ENCODE peak calls at places on chromosomes 11 and 22, in nine cellular contexts. P is IMR-90, J is NB4, W is fibroblast of lung, T is pancreas, Y is tibial nerve, I is AG04450, D is fibroblast of villous mesenchyme, U is kidney epithelial cell. Q is an unnamed sample.

GRCh38 chr22:46846154-46846831 is 83.8 kb downstream of the TBC1D22A start:
- DNase-seq in P (peak), Y (no peak), I (no peak), T (no peak), J (no peak), W (peak), U (no peak), D (no peak), Q (no peak)

GRCh38 chr11:97729546-97730272 is 1291.0 kb upstream of the CNTN5 start:
- DNase-seq in W (peak), T (no peak), U (no peak), I (no peak), J (no peak), D (peak), P (no peak), Y (no peak), Q (no peak)

GRCh38 chr11:43951231-43951630 is 8.8 kb downstream of the C11orf96 start:
- DNase-seq in T (no peak), P (no peak), Y (no peak), U (no peak), D (no peak), J (no peak), I (no peak), W (peak), Q (no peak)

GRCh38 chr11:45392154-45392553 is 106.0 kb upstream of the SYT13 start:
- DNase-seq in P (no peak), J (no peak), Y (no peak), I (no peak), T (no peak), W (no peak), D (no peak), U (no peak), Q (no peak)

GRCh38 chr22:41537203-41537602 is 7.1 kb downstream of the POLR3H start:
- DNase-seq in J (no peak), U (no peak), W (no peak), D (no peak), T (no peak), I (no peak), Y (no peak), P (no peak), Q (no peak)

GRCh38 chr11:111463276-111463675 is 48.9 kb downstream of the BTG4 start:
- DNase-seq in W (no peak), U (no peak), T (no peak), J (no peak), P (no peak), D (no peak), Y (no peak), I (no peak), Q (no peak)

GRCh38 chr22:49503321-49503720 is 324.4 kb downstream of the BRD1 start:
- DNase-seq in Y (no peak), W (no peak), T (no peak), J (no peak), P (no peak), U (no peak), D (no peak), I (no peak), Q (no peak)

GRCh38 chr22:23181763-23182288 is 1.5 kb downstream of the BCR start:
- DNase-seq in T (no peak), I (no peak), P (no peak), J (peak), Y (no peak), W (no peak), U (no peak), D (no peak), Q (no peak)

GRCh38 chr22:30871391-30872281 is 96.9 kb downstream of the MORC2 start:
- DNase-seq in D (no peak), I (no peak), P (no peak), J (no peak), T (peak), Y (no peak), W (no peak), U (no peak), Q (no peak)

GRCh38 chr11:86476109-86476861 is 101.6 kb downstream of the CCDC81 start:
- DNase-seq in T (no peak), U (no peak), W (no peak), Y (no peak), J (no peak), I (no peak), D (peak), P (peak), Q (peak)

GRCh38 chr11:8757533-8757932 is 74.9 kb downstream of the RPL27A start:
- DNase-seq in D (no peak), W (no peak), Y (no peak), P (no peak), T (no peak), J (no peak), U (no peak), I (no peak), Q (no peak)

GRCh38 chr22:49534386-49534785 is 293.3 kb downstream of the BRD1 start:
- DNase-seq in J (no peak), Y (no peak), I (no peak), T (no peak), U (no peak), D (no peak), P (no peak), W (no peak), Q (no peak)

GRCh38 chr11:116930177-116930576 is 92.8 kb upstream of the APOA1 start:
- DNase-seq in I (no peak), J (peak), T (no peak), W (peak), Y (no peak), P (peak), U (no peak), D (peak), Q (peak)

GRCh38 chr11:3865388-3866193 is 10.1 kb downstream of the STIM1 start:
- DNase-seq in I (peak), Y (no peak), D (peak), J (peak), P (peak), U (no peak), T (no peak), W (peak), Q (peak)

GRCh38 chr11:117181586-117182550 is 3.3 kb downstream of the SIDT2 start:
- DNase-seq in U (no peak), W (no peak), I (no peak), D (no peak), Y (no peak), J (no peak), P (no peak), T (no peak), Q (no peak)

GRCh38 chr11:47466701-47467250 is 17.8 kb upstream of the RAPSN start:
- DNase-seq in I (no peak), D (no peak), J (no peak), T (peak), P (no peak), Y (no peak), W (peak), U (no peak), Q (peak)

GRCh38 chr11:114317738-114318137 is 21.5 kb downstream of the NNMT start:
- DNase-seq in P (peak), Y (no peak), I (peak), U (no peak), D (peak), T (no peak), J (peak), W (peak), Q (peak)

GRCh38 chr22:23408321-23408720 is 171.8 kb downstream of the IGLL1 start:
- DNase-seq in W (no peak), D (no peak), J (no peak), I (no peak), T (no peak), U (no peak), Y (no peak), P (no peak), Q (no peak)

GRCh38 chr11:123137496-123138270 is 57.4 kb downstream of the CLMP start:
- DNase-seq in I (no peak), W (peak), J (peak), Y (peak), T (no peak), U (no peak), P (peak), D (peak), Q (peak)

GRCh38 chr11:3147257-3147619 is 17.9 kb downstream of the OSBPL5 start:
- DNase-seq in U (no peak), T (no peak), D (no peak), P (no peak), Y (no peak), J (no peak), I (no peak), W (peak), Q (no peak)

GRCh38 chr11:101553891-101554292 is 29.9 kb downstream of the TRPC6 start:
- DNase-seq in W (no peak), J (no peak), T (no peak), U (no peak), I (peak), Y (no peak), D (no peak), P (peak), Q (peak)

GRCh38 chr11:50102916-50103315 is 70.2 kb downstream of the OR4C45 start:
- DNase-seq in D (no peak), U (no peak), W (no peak), P (no peak), I (no peak), T (no peak), Y (no peak), J (no peak), Q (no peak)

GRCh38 chr11:17528906-17529813 is 15.1 kb downstream of the USH1C start:
- DNase-seq in Y (no peak), D (no peak), W (no peak), J (no peak), P (no peak), U (no peak), I (no peak), T (no peak), Q (no peak)

GRCh38 chr11:44568706-44569473 is 3.4 kb downstream of the CD82 start:
- DNase-seq in P (peak), U (peak), W (peak), I (peak), D (peak), Y (peak), J (peak), T (no peak), Q (peak)

GRCh38 chr11:36002196-36002595 is 58.3 kb downstream of the LDLRAD3 start:
- DNase-seq in I (no peak), T (no peak), U (no peak), W (no peak), J (no peak), Y (no peak), D (no peak), P (no peak), Q (no peak)

GRCh38 chr11:12158926-12159325 is 48.5 kb downstream of the MICAL2 start:
- DNase-seq in Y (no peak), D (peak), J (no peak), W (peak), T (no peak), I (no peak), P (peak), U (no peak), Q (no peak)

GRCh38 chr11:117435296-117435695 is 107.6 kb downstream of the CEP164 start:
- DNase-seq in D (no peak), I (no peak), J (no peak), P (no peak), T (no peak), W (no peak), U (no peak), Y (no peak), Q (no peak)

GRCh38 chr22:39592104-39593060 is 21.8 kb downstream of the CACNA1I start:
- DNase-seq in D (peak), W (peak), J (no peak), I (peak), P (peak), Y (no peak), U (peak), T (peak), Q (peak)

GRCh38 chr22:44045171-44045570 is 21.1 kb downstream of the PARVB start:
- DNase-seq in I (no peak), J (no peak), W (peak), T (no peak), U (no peak), P (peak), Y (no peak), D (no peak), Q (no peak)

GRCh38 chr22:39205344-39206021 is 39.3 kb downstream of the PDGFB start:
- DNase-seq in T (peak), W (peak), P (peak), Y (no peak), I (no peak), D (peak), U (peak), J (peak), Q (peak)

GRCh38 chr22:39431821-39432251 is 25.0 kb upstream of the MGAT3 start:
- DNase-seq in W (peak), I (no peak), D (peak), J (no peak), U (no peak), P (peak), T (no peak), Y (no peak), Q (peak)

GRCh38 chr22:38056969-38057841 is at the start of gene PICK1:
- DNase-seq in I (peak), W (peak), P (peak), D (peak), J (peak), T (peak), U (peak), Y (peak), Q (peak)
- TF ChIP-seq CTCF in I (no peak), W (no peak), P (no peak), D (no peak), J (no peak), T (no peak), U (no peak), Y (peak), Q (no peak)

DNA sequence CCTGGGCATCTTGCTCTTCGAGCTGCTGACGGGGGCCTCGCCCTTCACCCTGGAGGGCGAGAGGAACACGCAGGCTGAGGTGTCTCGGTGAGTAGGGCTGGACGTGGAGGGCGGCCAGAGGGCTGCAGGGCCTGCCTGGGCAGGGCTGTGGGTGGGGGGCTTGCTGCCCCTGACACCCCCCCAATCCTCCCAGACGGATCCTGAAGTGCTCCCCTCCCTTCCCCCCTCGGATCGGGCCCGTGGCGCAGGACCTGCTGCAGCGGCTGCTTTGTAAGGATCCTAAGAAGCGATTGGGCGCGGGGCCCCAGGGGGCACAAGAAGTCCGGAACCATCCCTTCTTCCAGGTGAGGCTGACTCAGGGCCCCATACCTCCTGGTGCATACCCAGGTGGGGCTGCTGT is 2.7 kb downstream of the RPS6KA4 start:
- DNase-seq in I (no peak), Y (no peak), U (no peak), J (no peak), W (no peak), T (no peak), D (no peak), P (no peak), Q (no peak)
- H3K4me3 ChIP-seq in I (no peak), Y (no peak), U (no peak), J (no peak), W (no peak), T (no peak), D (no peak), P (no peak), Q (no peak)

GRCh38 chr11:81444306-81444705 is 1289.4 kb downstream of the FAM181B start:
- DNase-seq in P (no peak), J (no peak), Y (no peak), I (no peak), T (no peak), U (no peak), W (no peak), D (no peak), Q (peak)
- TF ChIP-seq CTCF in P (no peak), J (peak), Y (no peak), I (no peak), T (no peak), U (no peak), W (no peak), D (no peak), Q (peak)

GRCh38 chr22:19533857-19534256 is 9.6 kb upstream of the CLDN5 start:
- DNase-seq in W (no peak), U (no peak), D (no peak), P (no peak), J (no peak), Y (no peak), T (no peak), I (no peak), Q (no peak)

GRCh38 chr22:19537941-19538488 is 13.8 kb upstream of the CLDN5 start:
- DNase-seq in P (no peak), W (no peak), U (no peak), D (no peak), Y (no peak), J (no peak), I (no peak), T (peak), Q (no peak)

GRCh38 chr22:19533049-19533626 is 8.9 kb upstream of the CLDN5 start:
- DNase-seq in P (no peak), D (no peak), I (no peak), Y (no peak), J (no peak), U (no peak), W (no peak), T (no peak), Q (no peak)

GRCh38 chr22:19536564-19536963 is 12.4 kb upstream of the CLDN5 start:
- DNase-seq in T (no peak), Y (no peak), I (no peak), J (no peak), P (no peak), D (no peak), W (no peak), U (no peak), Q (no peak)

GRCh38 chr22:19535001-19535400 is 10.8 kb upstream of the CLDN5 start:
- DNase-seq in D (no peak), U (no peak), W (no peak), I (no peak), T (no peak), P (no peak), Y (no peak), J (peak), Q (no peak)
- H3K4me3 ChIP-seq in D (no peak), U (no peak), W (no peak), I (no peak), T (no peak), P (no peak), Y (no peak), J (no peak), Q (no peak)

DNA sequence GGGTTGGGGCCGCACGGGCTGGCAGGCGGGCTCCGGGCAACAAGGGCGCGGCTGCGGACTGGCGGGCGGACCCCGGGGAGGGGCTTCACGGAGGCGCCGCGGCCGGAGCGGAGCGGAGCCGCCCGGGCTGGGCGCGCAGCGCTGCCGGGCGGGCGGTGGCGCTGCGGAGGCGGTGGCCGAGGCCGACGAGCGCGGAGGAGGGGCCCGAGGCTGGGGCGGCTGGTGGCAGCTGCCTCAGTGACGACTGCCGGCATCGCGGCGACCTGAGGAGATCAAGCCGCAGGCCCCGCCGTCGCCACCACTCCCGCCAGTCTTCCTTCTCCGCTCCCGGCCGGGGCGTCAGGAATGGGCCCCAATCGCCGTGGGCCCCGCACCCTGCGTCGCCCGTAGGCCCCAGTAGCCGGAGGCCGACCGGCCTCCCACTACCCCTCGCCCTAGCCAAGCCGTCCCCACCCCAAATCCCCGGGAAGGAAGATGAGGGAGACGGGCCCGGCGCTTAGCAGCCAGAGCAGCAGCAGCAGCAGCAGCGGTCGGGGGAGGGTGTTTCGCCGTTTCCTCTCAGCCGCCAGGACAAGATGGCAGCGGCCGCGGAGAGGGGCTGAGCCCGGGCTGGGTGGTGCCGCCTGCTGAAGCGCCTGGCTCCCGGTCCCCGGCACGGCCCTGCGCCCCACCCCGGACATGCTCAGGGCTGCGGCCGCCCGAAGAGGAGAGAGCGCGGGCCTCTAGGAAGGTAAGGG is at the start of gene HIPK3:
- DNase-seq in D (peak), U (no peak), W (peak), Y (peak), J (peak), I (no peak), P (peak), T (peak), Q (peak)
- TF ChIP-seq CTCF in D (no peak), U (no peak), W (no peak), Y (peak), J (no peak), I (peak), P (peak), T (no peak), Q (no peak)

GRCh38 chr11:28040384-28040783 is 67.6 kb downstream of the KIF18A start:
- DNase-seq in J (no peak), U (no peak), P (no peak), D (peak), T (no peak), I (no peak), Y (no peak), W (no peak), Q (no peak)
- H3K4me3 ChIP-seq in J (no peak), U (no peak), P (no peak), D (no peak), T (no peak), I (no peak), Y (no peak), W (no peak), Q (no peak)

DNA sequence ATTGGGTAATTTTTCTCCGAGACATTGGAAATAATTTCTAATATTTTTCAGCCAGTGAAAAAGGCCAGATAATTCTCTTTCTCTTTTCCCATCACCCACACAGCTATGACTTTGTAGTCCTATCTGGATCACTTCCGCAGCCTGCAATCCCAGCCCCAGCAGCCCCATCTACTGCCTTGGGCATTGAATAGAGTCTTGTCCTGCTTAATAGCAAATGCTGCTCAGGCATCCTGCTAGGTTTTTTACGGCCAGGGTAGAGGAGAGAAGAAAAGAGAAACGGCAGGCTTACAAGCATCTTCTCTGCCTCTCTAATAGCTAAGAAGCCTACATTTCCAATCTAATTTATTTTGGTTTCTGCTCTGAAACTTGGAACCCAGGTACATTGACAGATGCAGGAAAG is 154.3 kb upstream of the B3GAT1 start:
- DNase-seq in I (no peak), T (no peak), Y (no peak), P (no peak), D (no peak), U (no peak), J (no peak), W (no peak), Q (no peak)
- TF ChIP-seq CTCF in I (no peak), T (no peak), Y (no peak), P (no peak), D (no peak), U (no peak), J (no peak), W (no peak), Q (no peak)

GRCh38 chr11:70696076-70696475 is 297.7 kb downstream of the CTTN start:
- DNase-seq in W (no peak), Y (no peak), U (no peak), T (peak), I (no peak), D (no peak), J (no peak), P (no peak), Q (no peak)
- H3K4me3 ChIP-seq in W (no peak), Y (no peak), U (no peak), T (no peak), I (no peak), D (no peak), J (no peak), P (no peak), Q (no peak)